ENCODE peak calls at places on chromosomes 5 and 9, in four cellular contexts. One of them, this sample, is unnamed.

GRCh38 chr5:97075649-97076048 is 66.8 kb downstream of the LIX1 start:
- DNase-seq in fibroblast of the aortic adventitia: no peak
- DNase-seq in AML-193: no peak
- DNase-seq in adipocyte: no peak
- DNase-seq in this sample: no peak

GRCh38 chr9:113957778-113958430 is 81.8 kb downstream of the ZNF618 start:
- DNase-seq in fibroblast of the aortic adventitia: peak; percentile 96
- DNase-seq in AML-193: no peak
- DNase-seq in adipocyte: peak; percentile 89
- DNase-seq in this sample: peak; percentile 75

GRCh38 chr9:38062498-38063362 is 6.3 kb downstream of the SHB start:
- DNase-seq in fibroblast of the aortic adventitia: peak; percentile 70
- DNase-seq in AML-193: no peak
- DNase-seq in adipocyte: peak; percentile 43
- DNase-seq in this sample: no peak

GRCh38 chr5:152599096-152599495 is 194.0 kb upstream of the NMUR2 start:
- DNase-seq in fibroblast of the aortic adventitia: no peak
- DNase-seq in AML-193: no peak
- DNase-seq in adipocyte: no peak
- DNase-seq in this sample: no peak

GRCh38 chr5:91955610-91956009 is 572.5 kb upstream of the ARRDC3 start:
- DNase-seq in fibroblast of the aortic adventitia: no peak
- DNase-seq in AML-193: no peak
- DNase-seq in adipocyte: no peak
- DNase-seq in this sample: no peak

GRCh38 chr9:12698986-12699385 is 5.8 kb downstream of the TYRP1 start:
- DNase-seq in fibroblast of the aortic adventitia: no peak
- DNase-seq in AML-193: no peak
- DNase-seq in adipocyte: no peak
- DNase-seq in this sample: no peak

GRCh38 chr9:84296146-84296843 is 44.3 kb downstream of the SLC28A3 start:
- DNase-seq in fibroblast of the aortic adventitia: peak; percentile 49
- DNase-seq in AML-193: no peak
- DNase-seq in adipocyte: peak; percentile 56
- DNase-seq in this sample: no peak

GRCh38 chr5:74424162-74424868 is 216.2 kb downstream of the ENC1 start:
- DNase-seq in fibroblast of the aortic adventitia: peak; percentile 65
- DNase-seq in AML-193: peak; percentile 27
- DNase-seq in adipocyte: peak; percentile 43
- DNase-seq in this sample: no peak

GRCh38 chr9:118091221-118091620 is 387.0 kb downstream of the TLR4 start:
- DNase-seq in fibroblast of the aortic adventitia: no peak
- DNase-seq in AML-193: no peak
- DNase-seq in adipocyte: no peak
- DNase-seq in this sample: no peak

GRCh38 chr5:177374211-177374610 is 10.0 kb upstream of the SLC34A1 start:
- DNase-seq in fibroblast of the aortic adventitia: no peak
- DNase-seq in AML-193: no peak
- DNase-seq in adipocyte: no peak
- DNase-seq in this sample: no peak

GRCh38 chr5:131740477-131740876 is 56.3 kb downstream of the FNIP1 start:
- DNase-seq in fibroblast of the aortic adventitia: no peak
- DNase-seq in AML-193: no peak
- DNase-seq in adipocyte: no peak
- DNase-seq in this sample: no peak

GRCh38 chr5:95809414-95809960 is 13.0 kb downstream of the GLRX start:
- DNase-seq in fibroblast of the aortic adventitia: peak; percentile 70
- DNase-seq in AML-193: no peak
- DNase-seq in adipocyte: no peak
- DNase-seq in this sample: no peak

GRCh38 chr5:155915626-155916025 is 411.3 kb upstream of the SGCD start:
- DNase-seq in fibroblast of the aortic adventitia: no peak
- DNase-seq in AML-193: no peak
- DNase-seq in adipocyte: no peak
- DNase-seq in this sample: no peak

GRCh38 chr9:4987996-4988421 is 2.9 kb downstream of the JAK2 start:
- DNase-seq in fibroblast of the aortic adventitia: peak; percentile 80
- DNase-seq in AML-193: peak; percentile 69
- DNase-seq in adipocyte: peak; percentile 84
- DNase-seq in this sample: peak; percentile 91

GRCh38 chr9:79616013-79616412 is 44.2 kb downstream of the TLE4 start:
- DNase-seq in fibroblast of the aortic adventitia: no peak
- DNase-seq in AML-193: no peak
- DNase-seq in adipocyte: peak; percentile 36
- DNase-seq in this sample: no peak

GRCh38 chr9:13109781-13110180 is 169.7 kb downstream of the MPDZ start:
- DNase-seq in fibroblast of the aortic adventitia: no peak
- DNase-seq in AML-193: no peak
- DNase-seq in adipocyte: no peak
- DNase-seq in this sample: no peak

GRCh38 chr9:77472646-77473045 is 175.5 kb downstream of the GNA14 start:
- DNase-seq in fibroblast of the aortic adventitia: no peak
- DNase-seq in AML-193: no peak
- DNase-seq in adipocyte: no peak
- DNase-seq in this sample: no peak

GRCh38 chr5:1960595-1961303 is 78.0 kb upstream of the IRX4 start:
- DNase-seq in fibroblast of the aortic adventitia: no peak
- DNase-seq in AML-193: no peak
- DNase-seq in adipocyte: no peak
- DNase-seq in this sample: no peak

GRCh38 chr9:130738281-130738680 is 44.7 kb downstream of the EXOSC2 start:
- DNase-seq in fibroblast of the aortic adventitia: no peak
- DNase-seq in AML-193: no peak
- DNase-seq in adipocyte: no peak
- DNase-seq in this sample: no peak

GRCh38 chr5:73295447-73295846 is 122.5 kb downstream of the TMEM174 start:
- DNase-seq in fibroblast of the aortic adventitia: no peak
- DNase-seq in AML-193: no peak
- DNase-seq in adipocyte: no peak
- DNase-seq in this sample: no peak

GRCh38 chr5:174323878-174324281 is 278.4 kb downstream of the NSG2 start:
- DNase-seq in fibroblast of the aortic adventitia: no peak
- DNase-seq in AML-193: no peak
- DNase-seq in adipocyte: peak; percentile 14
- DNase-seq in this sample: peak; percentile 44

GRCh38 chr9:112174223-112174964 is 703 bp downstream of the SUSD1 start:
- DNase-seq in fibroblast of the aortic adventitia: peak; percentile 18
- DNase-seq in AML-193: peak; percentile 80
- DNase-seq in adipocyte: peak; percentile 70
- DNase-seq in this sample: peak; percentile 81

GRCh38 chr5:449151-449550 is 6.2 kb downstream of the EXOC3 start:
- DNase-seq in fibroblast of the aortic adventitia: no peak
- DNase-seq in AML-193: no peak
- DNase-seq in adipocyte: no peak
- DNase-seq in this sample: no peak

GRCh38 chr5:151742870-151743294 is 15.5 kb downstream of the ATOX1 start:
- DNase-seq in fibroblast of the aortic adventitia: peak; percentile 79
- DNase-seq in AML-193: peak; percentile 6
- DNase-seq in adipocyte: peak; percentile 87
- DNase-seq in this sample: peak; percentile 60